ENCODE peak calls at places on chromosomes 12 and 14, in four cellular contexts. One of them, this sample, is unnamed.

GRCh38 chr14:104690266-104690711 is 871 bp downstream of the INF2 start:
- DNase-seq in upper lobe of left lung: peak
- DNase-seq in HFF-Myc: no peak
- DNase-seq in cardiac fibroblast: no peak
- DNase-seq in this sample: no peak

GRCh38 chr12:103313894-103314293 is 181.9 kb downstream of the C12orf42 start:
- DNase-seq in upper lobe of left lung: no peak
- DNase-seq in HFF-Myc: no peak
- DNase-seq in cardiac fibroblast: no peak
- DNase-seq in this sample: no peak

GRCh38 chr12:111451649-111452129 is 46.0 kb downstream of the SH2B3 start:
- DNase-seq in upper lobe of left lung: no peak
- DNase-seq in HFF-Myc: no peak
- DNase-seq in cardiac fibroblast: peak
- DNase-seq in this sample: peak

GRCh38 chr12:108613548-108613947 is 15.7 kb upstream of the TMEM119 start:
- DNase-seq in upper lobe of left lung: no peak
- DNase-seq in HFF-Myc: no peak
- DNase-seq in cardiac fibroblast: peak
- DNase-seq in this sample: no peak

GRCh38 chr12:50984899-50985298 is 32.6 kb downstream of the HIGD1C start:
- DNase-seq in upper lobe of left lung: no peak
- DNase-seq in HFF-Myc: no peak
- DNase-seq in cardiac fibroblast: peak
- DNase-seq in this sample: no peak

GRCh38 chr14:89349196-89350008 is 67.6 kb downstream of the FOXN3 start:
- DNase-seq in upper lobe of left lung: no peak
- DNase-seq in HFF-Myc: no peak
- DNase-seq in cardiac fibroblast: peak
- DNase-seq in this sample: no peak

GRCh38 chr12:107091989-107092641 is 1.2 kb downstream of the CRY1 start:
- DNase-seq in upper lobe of left lung: no peak
- DNase-seq in HFF-Myc: peak
- DNase-seq in cardiac fibroblast: peak
- DNase-seq in this sample: peak

GRCh38 chr14:89146291-89146690 is 270.7 kb downstream of the FOXN3 start:
- DNase-seq in upper lobe of left lung: no peak
- DNase-seq in HFF-Myc: no peak
- DNase-seq in cardiac fibroblast: peak
- DNase-seq in this sample: peak

GRCh38 chr14:42554091-42554490 is 947.4 kb downstream of the LRFN5 start:
- DNase-seq in upper lobe of left lung: no peak
- DNase-seq in HFF-Myc: no peak
- DNase-seq in cardiac fibroblast: no peak
- DNase-seq in this sample: no peak

GRCh38 chr12:72828662-72829324 is 556.6 kb downstream of the TRHDE start:
- DNase-seq in upper lobe of left lung: no peak
- DNase-seq in HFF-Myc: no peak
- DNase-seq in cardiac fibroblast: no peak
- DNase-seq in this sample: no peak

GRCh38 chr12:129964826-129965457 is 61.1 kb upstream of the TMEM132D start:
- DNase-seq in upper lobe of left lung: no peak
- DNase-seq in HFF-Myc: no peak
- DNase-seq in cardiac fibroblast: no peak
- DNase-seq in this sample: no peak

GRCh38 chr14:105532735-105533141 is 6.4 kb downstream of the TMEM121 start:
- DNase-seq in upper lobe of left lung: no peak
- DNase-seq in HFF-Myc: no peak
- DNase-seq in cardiac fibroblast: peak
- DNase-seq in this sample: peak

GRCh38 chr12:51128905-51129304 is 44.0 kb downstream of the TFCP2 start:
- DNase-seq in upper lobe of left lung: no peak
- DNase-seq in HFF-Myc: no peak
- DNase-seq in cardiac fibroblast: no peak
- DNase-seq in this sample: no peak

GRCh38 chr14:25121342-25122129 is 71.6 kb upstream of the STXBP6 start:
- DNase-seq in upper lobe of left lung: no peak
- DNase-seq in HFF-Myc: peak
- DNase-seq in cardiac fibroblast: peak
- DNase-seq in this sample: peak

GRCh38 chr12:65911321-65911720 is 87.0 kb downstream of the HMGA2 start:
- DNase-seq in upper lobe of left lung: no peak
- DNase-seq in HFF-Myc: no peak
- DNase-seq in cardiac fibroblast: peak
- DNase-seq in this sample: peak

GRCh38 chr14:95233702-95234241 is 76.4 kb upstream of the DICER1 start:
- DNase-seq in upper lobe of left lung: no peak
- DNase-seq in HFF-Myc: no peak
- DNase-seq in cardiac fibroblast: no peak
- DNase-seq in this sample: no peak

GRCh38 chr12:9864913-9865675 is 4.1 kb downstream of the CLEC2B start:
- DNase-seq in upper lobe of left lung: no peak
- DNase-seq in HFF-Myc: no peak
- DNase-seq in cardiac fibroblast: no peak
- DNase-seq in this sample: no peak

DNA sequence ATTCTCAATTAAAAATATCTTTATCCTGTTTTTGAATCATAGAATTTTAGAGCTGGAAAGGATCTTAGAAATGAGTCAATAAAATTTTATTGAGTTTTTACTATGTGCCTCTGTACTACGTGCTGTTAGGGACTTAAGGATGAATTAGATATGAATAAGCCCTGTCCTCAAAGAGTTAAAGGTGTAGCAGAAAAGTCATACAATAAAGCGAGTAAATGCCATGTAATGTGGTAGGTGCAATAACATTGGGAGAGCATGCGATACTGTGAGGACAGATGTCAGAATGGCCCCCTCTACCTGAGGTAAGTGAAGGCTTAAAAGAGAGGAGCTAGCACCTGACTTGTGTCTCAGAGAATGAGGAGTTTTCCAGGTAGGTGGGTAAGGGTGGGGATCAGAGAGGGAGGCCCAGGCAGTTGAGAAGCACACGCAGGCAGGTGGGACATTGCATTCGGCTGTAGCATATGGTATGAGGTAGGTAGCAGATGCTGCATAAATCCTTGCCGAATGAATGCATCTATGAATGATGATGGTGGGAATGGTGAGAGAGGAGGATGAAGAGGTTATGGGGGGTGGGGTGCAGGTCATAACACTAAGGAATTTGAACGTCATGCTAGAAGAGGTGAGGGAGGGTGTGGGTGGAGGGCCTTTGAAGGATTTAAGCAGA is 35.4 kb upstream of the ATP23 start:
- DNase-seq in upper lobe of left lung: no peak
- DNase-seq in HFF-Myc: no peak
- DNase-seq in cardiac fibroblast: no peak
- DNase-seq in this sample: no peak
- H3K4me3 ChIP-seq in upper lobe of left lung: no peak
- H3K4me3 ChIP-seq in HFF-Myc: no peak
- H3K4me3 ChIP-seq in cardiac fibroblast: no peak
- H3K4me3 ChIP-seq in this sample: no peak

DNA sequence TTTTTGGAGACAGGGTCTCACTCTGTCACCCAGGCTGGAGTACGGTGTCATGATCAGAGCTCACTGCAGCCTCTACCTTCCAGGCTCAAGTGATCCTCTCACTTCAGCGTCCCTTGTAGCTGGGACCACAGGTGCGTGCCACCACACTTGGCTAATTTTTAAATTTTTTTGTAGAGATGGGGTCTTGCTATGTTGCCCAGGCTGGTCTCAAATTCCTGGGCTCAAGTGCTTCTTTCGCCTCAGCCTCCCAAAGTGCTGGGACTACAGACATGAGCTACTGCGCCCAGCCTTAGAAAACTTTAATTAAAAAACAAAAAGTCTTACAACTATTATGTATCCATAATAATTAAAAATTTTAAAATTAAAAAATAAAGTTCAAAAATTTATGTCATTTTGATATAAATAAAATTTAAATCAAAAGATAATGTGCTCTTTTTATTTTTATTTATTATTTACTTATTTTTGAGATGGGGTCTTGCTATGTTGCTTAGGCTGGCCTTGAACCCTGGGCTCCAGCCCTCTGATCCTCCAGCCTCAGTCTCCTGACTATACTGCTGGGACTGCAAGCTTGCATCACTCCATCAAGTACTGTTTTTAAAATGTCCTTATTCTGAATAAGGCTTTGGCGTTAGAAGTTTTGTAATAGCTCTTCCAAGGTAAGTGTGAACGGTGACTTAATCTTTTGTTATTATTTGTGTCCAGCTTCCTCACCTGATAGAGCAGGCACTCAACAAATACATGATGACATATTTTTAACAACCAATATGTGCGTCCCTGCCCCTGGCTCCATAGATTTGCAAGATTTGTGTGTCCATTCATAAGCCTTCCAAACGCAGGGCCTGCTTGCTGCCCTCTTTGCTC is 1.6 kb downstream of the C1RL start:
- DNase-seq in upper lobe of left lung: no peak
- DNase-seq in HFF-Myc: no peak
- DNase-seq in cardiac fibroblast: peak
- DNase-seq in this sample: no peak
- TF ChIP-seq CTCF in upper lobe of left lung: no peak
- TF ChIP-seq CTCF in HFF-Myc: no peak
- TF ChIP-seq CTCF in cardiac fibroblast: no peak
- TF ChIP-seq CTCF in this sample: no peak

DNA sequence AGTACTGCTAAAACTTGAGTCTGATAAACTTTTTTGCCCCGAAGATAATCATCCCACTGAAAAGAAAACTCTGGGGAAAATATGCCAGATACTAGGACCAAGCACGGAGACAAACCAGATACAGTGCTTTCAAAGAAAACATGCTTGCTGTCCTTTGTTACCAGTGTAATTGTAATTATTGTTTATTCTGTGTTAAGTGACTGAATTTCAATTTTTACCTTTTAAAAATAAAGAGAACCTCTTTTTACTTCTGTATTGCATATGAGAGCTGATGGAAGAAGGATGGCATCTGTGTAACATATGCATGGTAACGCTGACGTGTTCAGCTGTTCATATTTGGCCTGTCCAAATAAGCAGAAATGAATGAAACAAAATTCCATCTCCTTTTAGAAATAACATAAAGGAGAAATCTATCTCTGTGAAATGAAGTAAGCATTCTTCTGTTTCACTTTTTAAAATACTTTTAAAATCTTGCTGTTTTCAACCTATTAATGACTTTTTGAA is 22.5 kb downstream of the SLC35E3 start:
- DNase-seq in upper lobe of left lung: no peak
- DNase-seq in HFF-Myc: no peak
- DNase-seq in cardiac fibroblast: no peak
- DNase-seq in this sample: no peak
- H3K4me3 ChIP-seq in upper lobe of left lung: no peak
- H3K4me3 ChIP-seq in HFF-Myc: no peak
- H3K4me3 ChIP-seq in cardiac fibroblast: no peak
- H3K4me3 ChIP-seq in this sample: no peak

GRCh38 chr12:27229367-27229766 is 14.7 kb upstream of the STK38L start:
- DNase-seq in upper lobe of left lung: no peak
- DNase-seq in HFF-Myc: no peak
- DNase-seq in cardiac fibroblast: no peak
- DNase-seq in this sample: no peak

GRCh38 chr12:27236498-27236897 is 7.6 kb upstream of the STK38L start:
- DNase-seq in upper lobe of left lung: no peak
- DNase-seq in HFF-Myc: no peak
- DNase-seq in cardiac fibroblast: peak
- DNase-seq in this sample: peak

GRCh38 chr12:27237790-27238771 is 6.0 kb upstream of the STK38L start:
- DNase-seq in upper lobe of left lung: no peak
- DNase-seq in HFF-Myc: no peak
- DNase-seq in cardiac fibroblast: peak
- DNase-seq in this sample: no peak

GRCh38 chr12:27233814-27234213 is 10.3 kb upstream of the STK38L start:
- DNase-seq in upper lobe of left lung: no peak
- DNase-seq in HFF-Myc: no peak
- DNase-seq in cardiac fibroblast: no peak
- DNase-seq in this sample: no peak
- TF ChIP-seq CTCF in upper lobe of left lung: no peak
- TF ChIP-seq CTCF in HFF-Myc: no peak
- TF ChIP-seq CTCF in cardiac fibroblast: no peak
- TF ChIP-seq CTCF in this sample: no peak

GRCh38 chr12:122965356-122965755 is 907 bp downstream of the ABCB9 start:
- DNase-seq in upper lobe of left lung: no peak
- DNase-seq in HFF-Myc: no peak
- DNase-seq in cardiac fibroblast: no peak
- DNase-seq in this sample: no peak

GRCh38 chr12:122963928-122964240 is 2.4 kb downstream of the ABCB9 start:
- DNase-seq in upper lobe of left lung: no peak
- DNase-seq in HFF-Myc: no peak
- DNase-seq in cardiac fibroblast: no peak
- DNase-seq in this sample: peak

GRCh38 chr12:122966743-122967058 is 438 bp upstream of the ABCB9 start:
- DNase-seq in upper lobe of left lung: no peak
- DNase-seq in HFF-Myc: no peak
- DNase-seq in cardiac fibroblast: no peak
- DNase-seq in this sample: no peak

GRCh38 chr12:122965851-122966742 is at the start of gene ABCB9:
- DNase-seq in upper lobe of left lung: peak
- DNase-seq in HFF-Myc: no peak
- DNase-seq in cardiac fibroblast: peak
- DNase-seq in this sample: peak

DNA sequence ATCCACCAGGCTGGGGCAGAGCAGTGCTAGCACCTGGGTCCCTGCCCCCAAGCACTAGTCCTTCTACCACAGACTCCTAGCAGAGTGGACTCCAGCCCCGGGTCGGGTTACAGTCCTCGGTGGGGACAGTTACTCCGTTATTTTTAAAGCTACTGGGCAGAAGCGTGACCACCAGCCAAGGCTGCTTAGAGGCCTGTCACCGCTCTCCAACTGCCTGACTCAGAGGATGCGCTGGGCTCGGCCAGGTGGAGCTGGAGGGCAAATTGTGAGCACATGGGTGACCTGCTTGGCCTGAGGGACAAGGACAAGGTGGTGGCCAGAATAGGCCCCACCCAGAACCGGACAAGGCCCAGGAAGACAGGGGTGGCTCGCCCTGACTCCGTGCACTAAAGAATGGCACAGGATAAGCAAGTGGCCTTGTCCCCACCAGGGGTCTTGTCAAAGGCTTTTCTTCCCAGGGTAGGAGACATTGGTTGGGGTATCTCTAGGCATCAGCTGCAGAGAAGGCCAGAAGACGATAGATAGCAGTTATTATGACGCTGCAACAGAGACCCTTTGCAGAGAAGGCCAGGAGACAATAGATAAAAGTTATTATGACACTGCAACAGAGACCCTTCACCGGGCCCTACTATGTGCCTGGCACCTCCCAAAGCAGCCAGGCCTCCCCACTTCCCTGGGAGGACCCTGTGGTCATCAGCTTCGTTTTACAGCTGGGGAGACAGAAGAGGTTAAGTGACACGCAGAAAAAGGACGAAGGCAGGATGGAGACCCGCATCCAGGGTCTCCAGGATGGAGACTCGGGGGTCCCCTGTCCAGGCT is 1.6 kb downstream of the ABCB9 start:
- DNase-seq in upper lobe of left lung: no peak
- DNase-seq in HFF-Myc: no peak
- DNase-seq in cardiac fibroblast: no peak
- DNase-seq in this sample: no peak
- H3K4me3 ChIP-seq in upper lobe of left lung: no peak
- H3K4me3 ChIP-seq in HFF-Myc: peak
- H3K4me3 ChIP-seq in cardiac fibroblast: peak
- H3K4me3 ChIP-seq in this sample: peak

GRCh38 chr14:50260511-50260910 is 29.1 kb upstream of the SOS2 start:
- DNase-seq in upper lobe of left lung: no peak
- DNase-seq in HFF-Myc: peak
- DNase-seq in cardiac fibroblast: peak
- DNase-seq in this sample: peak
- TF ChIP-seq CTCF in upper lobe of left lung: no peak
- TF ChIP-seq CTCF in HFF-Myc: peak
- TF ChIP-seq CTCF in cardiac fibroblast: peak
- TF ChIP-seq CTCF in this sample: peak